ENCODE peak calls at places on chromosome 14, in four cellular contexts. I is endothelial cell, U is GM20000, B is stomach. H is an unnamed sample.

GRCh38 chr14:87013583-87013982 is 979.4 kb downstream of the GALC start:
- DNase-seq in B (no peak), I (no peak), U (no peak), H (no peak)

GRCh38 chr14:39615352-39615751 is 183.1 kb upstream of the FBXO33 start:
- DNase-seq in B (no peak), U (no peak), I (no peak), H (no peak)

GRCh38 chr14:36690301-36691020 is 28.8 kb downstream of the PAX9 start:
- DNase-seq in B (no peak), I (no peak), U (no peak), H (peak; percentile 54)

GRCh38 chr14:63777024-63777423 is 49.2 kb upstream of the SGPP1 start:
- DNase-seq in B (no peak), I (no peak), U (no peak), H (no peak)

GRCh38 chr14:32192712-32193373 is 9.0 kb upstream of the RNU6-7 start:
- DNase-seq in I (no peak), B (no peak), U (no peak), H (no peak)

GRCh38 chr14:88463318-88463717 is 77.9 kb downstream of the SPATA7 start:
- DNase-seq in I (no peak), U (no peak), B (no peak), H (peak; percentile 43)

GRCh38 chr14:101590616-101591015 is 29.3 kb downstream of the DIO3 start:
- DNase-seq in U (no peak), I (no peak), B (peak; percentile 21), H (no peak)

GRCh38 chr14:83291716-83292115 is 1758.1 kb upstream of the SEL1L start:
- DNase-seq in B (no peak), U (no peak), I (no peak), H (no peak)

GRCh38 chr14:93184391-93185332 is at the start of the genes LYSET and MOAP1:
- DNase-seq in I (peak; percentile 90), B (peak; percentile 89), U (peak; percentile 98), H (peak; percentile 54)

GRCh38 chr14:57182760-57183503 is 85.8 kb downstream of the EXOC5 start:
- DNase-seq in B (no peak), I (peak; percentile 40), U (peak; percentile 6), H (no peak)

GRCh38 chr14:102910442-102910841 is 12.0 kb upstream of the AMN start:
- DNase-seq in B (no peak), I (no peak), U (peak; percentile 32), H (no peak)
- TF ChIP-seq CTCF in B (no peak), I (no peak), U (no peak), H (no peak)

GRCh38 chr14:106436310-106436905 is 910.0 kb downstream of the TMEM121 start:
- DNase-seq in U (no peak), B (no peak), I (no peak), H (peak; percentile 50)
- TF ChIP-seq CTCF in U (peak; percentile 46), B (no peak), I (no peak), H (peak; percentile 73)

DNA sequence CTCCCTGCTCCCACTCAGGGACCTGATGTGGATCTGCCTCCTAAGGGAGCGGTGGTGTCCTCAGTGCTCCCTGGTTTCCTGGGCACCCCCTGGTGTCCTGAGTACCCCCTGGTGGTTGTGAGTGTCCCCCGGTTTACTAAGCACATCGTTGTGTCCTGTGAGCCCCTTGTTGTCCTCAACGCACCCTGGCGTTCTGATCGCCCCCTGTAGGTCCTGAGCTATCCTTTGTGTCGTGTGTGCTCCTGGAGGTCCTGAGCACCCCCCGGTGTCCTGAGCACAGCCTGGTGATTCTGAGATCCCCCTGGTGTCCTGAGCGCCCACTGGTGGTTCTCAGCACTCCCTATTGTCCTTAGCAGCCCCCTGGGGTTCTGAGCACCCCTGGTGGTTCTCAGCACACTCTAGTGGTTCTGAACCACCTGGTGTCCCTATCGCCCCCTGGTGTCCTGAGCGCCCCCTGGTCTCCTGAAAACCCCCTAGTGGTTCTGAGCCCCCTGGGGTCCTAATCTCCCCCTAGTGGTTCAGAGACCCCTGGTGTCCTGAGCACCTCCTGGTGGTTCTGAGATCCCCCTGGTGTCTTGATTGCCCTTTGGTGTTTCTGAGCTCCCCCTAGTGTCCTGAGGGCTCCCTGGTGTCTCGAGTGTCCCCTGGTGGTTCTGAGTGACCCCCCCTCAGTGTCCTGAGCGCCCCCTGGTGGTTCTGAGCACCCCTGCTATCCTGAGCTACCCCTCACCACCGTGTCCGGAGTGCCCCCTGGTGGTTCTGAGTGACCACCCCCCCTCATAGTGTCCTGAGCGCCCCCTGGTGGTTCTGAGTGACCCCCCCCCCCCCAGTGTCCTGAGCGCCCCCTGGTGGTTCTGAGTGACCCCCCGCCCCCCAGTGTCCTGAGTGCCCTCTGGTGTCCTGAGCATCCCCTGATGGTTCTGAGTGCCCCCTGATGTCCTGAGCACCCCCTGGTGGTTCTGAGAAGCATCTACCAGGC is 615.1 kb downstream of the TMEM121 start:
- DNase-seq in I (no peak), U (no peak), B (no peak), H (no peak)
- TF ChIP-seq CTCF in I (no peak), U (peak; percentile 1), B (no peak), H (peak; percentile 10)

DNA sequence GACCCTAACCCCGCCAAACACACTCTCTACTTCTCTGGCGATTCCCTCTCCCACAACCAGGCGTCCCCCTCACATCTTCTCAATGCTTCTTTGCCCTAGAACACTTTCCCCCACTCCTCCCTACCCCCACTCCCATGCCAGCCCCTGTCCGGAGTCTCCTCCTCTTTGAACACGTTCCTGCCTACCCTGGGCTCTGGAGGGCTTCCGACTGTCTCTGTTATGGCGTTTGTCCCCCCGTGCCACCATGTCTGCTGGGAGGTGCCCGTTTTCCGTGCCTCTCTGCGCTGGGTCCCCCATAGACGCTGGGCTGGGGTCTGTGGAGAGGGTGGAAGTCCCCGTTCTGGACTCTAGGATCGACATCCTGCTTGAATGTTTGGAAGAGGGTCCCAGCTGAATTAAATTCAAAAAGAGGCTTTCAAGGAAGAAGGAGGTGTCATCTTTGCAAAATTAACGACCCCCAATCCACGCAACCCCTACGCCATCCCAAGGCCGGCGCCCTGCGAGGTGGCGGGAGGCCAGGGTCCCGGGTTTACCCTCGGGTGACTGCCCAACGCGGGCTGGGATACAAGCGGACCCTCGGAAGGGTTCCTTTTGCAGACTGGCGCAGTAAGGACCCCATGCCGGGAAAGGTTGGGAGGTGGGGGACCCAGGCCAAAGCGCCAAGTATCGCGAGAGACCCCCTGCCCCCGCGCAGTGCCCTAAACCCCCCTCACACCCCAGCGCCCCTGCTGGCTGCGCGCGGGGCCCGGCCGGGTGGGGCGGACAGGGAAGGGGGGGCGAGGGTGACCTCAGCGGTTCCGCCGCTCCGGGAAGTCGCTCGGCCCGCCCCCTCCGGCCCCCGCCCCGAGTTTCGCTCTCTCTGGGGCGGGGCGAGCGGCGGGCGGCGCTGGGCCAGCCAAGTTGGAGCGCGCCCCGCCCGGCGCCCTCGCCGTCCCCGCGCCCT is 973 bp upstream of the ZBTB42 start:
- DNase-seq in B (peak; percentile 90), I (peak; percentile 72), U (peak; percentile 98), H (no peak)
- TF ChIP-seq CTCF in B (no peak), I (no peak), U (no peak), H (peak; percentile 39)

GRCh38 chr14:76698191-76698590 is 63.1 kb upstream of the VASH1 start:
- DNase-seq in B (no peak), I (no peak), U (no peak), H (no peak)

GRCh38 chr14:76696791-76697190 is 64.5 kb upstream of the VASH1 start:
- DNase-seq in I (no peak), B (no peak), U (no peak), H (no peak)

GRCh38 chr14:76697246-76697645 is 64.0 kb upstream of the VASH1 start:
- DNase-seq in U (no peak), B (no peak), I (no peak), H (no peak)

GRCh38 chr14:76695263-76695920 is 65.9 kb upstream of the VASH1 start:
- DNase-seq in B (no peak), U (no peak), I (no peak), H (no peak)

DNA sequence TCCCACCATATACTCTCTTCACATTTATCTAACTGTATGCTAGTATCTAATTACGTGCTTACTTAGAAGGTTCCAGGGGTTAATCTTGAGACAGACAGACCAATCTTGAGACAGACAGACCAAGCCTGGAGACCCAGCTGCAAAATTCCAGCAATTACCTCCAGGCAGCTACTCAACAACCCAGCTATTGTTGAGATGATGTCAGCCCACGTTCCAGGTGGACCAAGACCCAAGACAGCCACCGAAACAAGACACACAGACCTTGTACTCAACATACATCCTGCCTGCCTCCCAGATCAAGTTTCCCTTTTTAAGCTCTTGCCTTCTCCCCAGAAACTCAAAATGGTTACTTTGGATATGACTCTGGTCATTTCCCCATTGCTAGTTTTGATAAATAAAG is 64.9 kb upstream of the VASH1 start:
- DNase-seq in U (no peak), B (no peak), I (no peak), H (no peak)
- TF ChIP-seq CTCF in U (no peak), B (no peak), I (no peak), H (no peak)

GRCh38 chr14:68521952-68522509 is 270.8 kb downstream of the ZFP36L1 start:
- DNase-seq in U (no peak), I (no peak), B (no peak), H (no peak)

GRCh38 chr14:68523326-68523610 is 269.6 kb downstream of the ZFP36L1 start:
- DNase-seq in B (no peak), I (no peak), U (no peak), H (no peak)

GRCh38 chr14:68522510-68523325 is 270.1 kb downstream of the ZFP36L1 start:
- DNase-seq in U (no peak), B (no peak), I (no peak), H (no peak)

GRCh38 chr14:68525516-68525915 is 267.4 kb downstream of the ZFP36L1 start:
- DNase-seq in U (no peak), B (no peak), I (no peak), H (no peak)

DNA sequence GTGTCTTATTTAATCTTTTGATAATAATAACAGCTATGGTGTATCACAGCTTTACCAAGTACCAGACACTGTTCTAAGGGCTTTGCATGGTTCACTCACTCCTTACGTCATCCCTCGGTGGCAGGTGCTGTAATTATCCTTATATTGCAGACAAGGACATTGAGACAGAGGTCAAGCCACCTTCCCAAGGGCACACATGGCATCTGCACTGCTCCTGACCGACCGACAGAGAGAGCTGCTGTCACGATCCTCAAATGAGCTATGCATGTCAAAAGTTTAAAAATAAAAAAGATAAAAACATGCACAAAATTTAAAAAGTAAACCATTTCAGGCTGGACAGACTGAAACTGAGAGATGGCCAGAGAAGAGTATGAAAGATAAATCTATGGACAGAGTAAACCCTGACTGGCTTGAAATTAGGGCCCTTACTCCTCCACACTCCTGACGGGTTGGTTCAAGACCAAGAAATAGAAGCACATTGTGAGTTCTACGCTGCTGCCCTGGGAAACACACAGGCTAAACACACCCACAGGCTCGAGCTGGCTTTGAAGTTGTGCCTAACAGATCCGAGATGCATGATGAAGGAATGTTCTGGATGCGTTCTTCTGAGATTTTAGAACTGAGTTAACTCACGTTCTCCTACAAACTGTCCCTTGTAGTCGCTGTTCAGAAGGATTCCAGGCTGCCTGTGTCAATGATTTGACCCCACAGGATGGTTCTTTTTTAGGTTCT is 268.7 kb downstream of the ZFP36L1 start:
- DNase-seq in B (no peak), U (no peak), I (no peak), H (no peak)
- TF ChIP-seq CTCF in B (no peak), U (no peak), I (no peak), H (peak; percentile 5)

GRCh38 chr14:100287202-100287997 is 18.8 kb downstream of the SLC25A29 start:
- DNase-seq in B (no peak), U (no peak), I (no peak), H (no peak)

GRCh38 chr14:100283984-100284881 is 22.0 kb downstream of the SLC25A29 start:
- DNase-seq in B (peak; percentile 22), I (no peak), U (no peak), H (no peak)

GRCh38 chr14:100286484-100287191 is 19.6 kb downstream of the SLC25A29 start:
- DNase-seq in U (no peak), I (no peak), B (peak; percentile 20), H (no peak)

GRCh38 chr14:100285021-100285912 is 21.0 kb downstream of the SLC25A29 start:
- DNase-seq in U (peak; percentile 98), I (peak; percentile 83), B (peak; percentile 76), H (no peak)

GRCh38 chr14:100285913-100286400 is 20.3 kb downstream of the SLC25A29 start:
- DNase-seq in B (no peak), U (no peak), I (no peak), H (no peak)
- TF ChIP-seq CTCF in B (no peak), U (no peak), I (no peak), H (no peak)